ENCODE peak calls at places on chromosomes 2 and 18, in five cellular contexts. One of them, this sample, is unnamed.

GRCh38 chr18:23330423-23330822 is 122.7 kb upstream of the RIOK3 start:
- DNase-seq in lower lobe of right lung: peak
- DNase-seq in PC-9: peak
- DNase-seq in left lung: no peak
- DNase-seq in CD8-positive, alpha-beta T cell: no peak
- DNase-seq in this sample: no peak

GRCh38 chr2:9142551-9143263 is 63.9 kb upstream of the ASAP2 start:
- DNase-seq in lower lobe of right lung: peak
- DNase-seq in PC-9: peak
- DNase-seq in left lung: peak
- DNase-seq in CD8-positive, alpha-beta T cell: peak
- DNase-seq in this sample: no peak

GRCh38 chr2:191748050-191748449 is 70.1 kb downstream of the NABP1 start:
- DNase-seq in lower lobe of right lung: no peak
- DNase-seq in PC-9: no peak
- DNase-seq in left lung: no peak
- DNase-seq in CD8-positive, alpha-beta T cell: no peak
- DNase-seq in this sample: no peak

GRCh38 chr2:101829018-101829396 is 131.5 kb downstream of the MAP4K4 start:
- DNase-seq in lower lobe of right lung: no peak
- DNase-seq in PC-9: no peak
- DNase-seq in left lung: no peak
- DNase-seq in CD8-positive, alpha-beta T cell: no peak
- DNase-seq in this sample: no peak

GRCh38 chr2:10525573-10526265 is 77.6 kb upstream of the ODC1 start:
- DNase-seq in lower lobe of right lung: no peak
- DNase-seq in PC-9: no peak
- DNase-seq in left lung: no peak
- DNase-seq in CD8-positive, alpha-beta T cell: no peak
- DNase-seq in this sample: no peak

GRCh38 chr18:59065684-59066083 is 74.0 kb upstream of the SEC11C start:
- DNase-seq in lower lobe of right lung: no peak
- DNase-seq in PC-9: no peak
- DNase-seq in left lung: no peak
- DNase-seq in CD8-positive, alpha-beta T cell: no peak
- DNase-seq in this sample: peak

GRCh38 chr2:218301176-218301819 is 9.0 kb upstream of the TMBIM1 start:
- DNase-seq in lower lobe of right lung: peak
- DNase-seq in PC-9: peak
- DNase-seq in left lung: no peak
- DNase-seq in CD8-positive, alpha-beta T cell: peak
- DNase-seq in this sample: no peak

GRCh38 chr2:236871500-236872001 is 214.1 kb upstream of the COPS8 start:
- DNase-seq in lower lobe of right lung: peak
- DNase-seq in PC-9: peak
- DNase-seq in left lung: no peak
- DNase-seq in CD8-positive, alpha-beta T cell: no peak
- DNase-seq in this sample: no peak

GRCh38 chr2:11071207-11071606 is 84.1 kb upstream of the SLC66A3 start:
- DNase-seq in lower lobe of right lung: peak
- DNase-seq in PC-9: no peak
- DNase-seq in left lung: no peak
- DNase-seq in CD8-positive, alpha-beta T cell: no peak
- DNase-seq in this sample: no peak

GRCh38 chr2:19982268-19982667 is 7.6 kb downstream of the WDR35 start:
- DNase-seq in lower lobe of right lung: no peak
- DNase-seq in PC-9: no peak
- DNase-seq in left lung: no peak
- DNase-seq in CD8-positive, alpha-beta T cell: no peak
- DNase-seq in this sample: no peak

GRCh38 chr18:76783786-76784484 is 38.4 kb upstream of the ZNF236 start:
- DNase-seq in lower lobe of right lung: no peak
- DNase-seq in PC-9: no peak
- DNase-seq in left lung: no peak
- DNase-seq in CD8-positive, alpha-beta T cell: no peak
- DNase-seq in this sample: no peak

GRCh38 chr2:178268435-178268834 is 74.1 kb downstream of the OSBPL6 start:
- DNase-seq in lower lobe of right lung: no peak
- DNase-seq in PC-9: no peak
- DNase-seq in left lung: no peak
- DNase-seq in CD8-positive, alpha-beta T cell: no peak
- DNase-seq in this sample: no peak

GRCh38 chr18:62018761-62019041 is 125.9 kb upstream of the RNF152 start:
- DNase-seq in lower lobe of right lung: no peak
- DNase-seq in PC-9: no peak
- DNase-seq in left lung: no peak
- DNase-seq in CD8-positive, alpha-beta T cell: no peak
- DNase-seq in this sample: no peak

GRCh38 chr18:75320506-75320905 is 107.0 kb downstream of the SMIM21 start:
- DNase-seq in lower lobe of right lung: no peak
- DNase-seq in PC-9: no peak
- DNase-seq in left lung: no peak
- DNase-seq in CD8-positive, alpha-beta T cell: no peak
- DNase-seq in this sample: no peak

GRCh38 chr2:134260726-134261125 is 6.9 kb downstream of the MGAT5 start:
- DNase-seq in lower lobe of right lung: no peak
- DNase-seq in PC-9: no peak
- DNase-seq in left lung: no peak
- DNase-seq in CD8-positive, alpha-beta T cell: no peak
- DNase-seq in this sample: no peak

GRCh38 chr2:4188561-4188960 is 485.2 kb downstream of the DCDC2C start:
- DNase-seq in lower lobe of right lung: no peak
- DNase-seq in PC-9: no peak
- DNase-seq in left lung: no peak
- DNase-seq in CD8-positive, alpha-beta T cell: no peak
- DNase-seq in this sample: no peak

GRCh38 chr18:582465-582864 is 2.3 kb downstream of the CETN1 start:
- DNase-seq in lower lobe of right lung: no peak
- DNase-seq in PC-9: no peak
- DNase-seq in left lung: no peak
- DNase-seq in CD8-positive, alpha-beta T cell: no peak
- DNase-seq in this sample: peak

GRCh38 chr2:204299766-204300165 is 245.5 kb upstream of the PARD3B start:
- DNase-seq in lower lobe of right lung: no peak
- DNase-seq in PC-9: no peak
- DNase-seq in left lung: no peak
- DNase-seq in CD8-positive, alpha-beta T cell: no peak
- DNase-seq in this sample: no peak

GRCh38 chr2:241576293-241576654 is 17.7 kb downstream of the BOK start:
- DNase-seq in lower lobe of right lung: peak
- DNase-seq in PC-9: no peak
- DNase-seq in left lung: no peak
- DNase-seq in CD8-positive, alpha-beta T cell: no peak
- DNase-seq in this sample: no peak

GRCh38 chr2:160324161-160324768 is 124.2 kb upstream of the ITGB6 start:
- DNase-seq in lower lobe of right lung: peak
- DNase-seq in PC-9: peak
- DNase-seq in left lung: peak
- DNase-seq in CD8-positive, alpha-beta T cell: peak
- DNase-seq in this sample: peak

GRCh38 chr2:127479219-127479825 is 47.0 kb downstream of the IWS1 start:
- DNase-seq in lower lobe of right lung: no peak
- DNase-seq in PC-9: no peak
- DNase-seq in left lung: no peak
- DNase-seq in CD8-positive, alpha-beta T cell: no peak
- DNase-seq in this sample: peak

GRCh38 chr2:105961599-105962146 is 217.0 kb downstream of the NCK2 start:
- DNase-seq in lower lobe of right lung: no peak
- DNase-seq in PC-9: no peak
- DNase-seq in left lung: no peak
- DNase-seq in CD8-positive, alpha-beta T cell: no peak
- DNase-seq in this sample: no peak

GRCh38 chr2:65402780-65403528 is 29.4 kb downstream of the SPRED2 start:
- DNase-seq in lower lobe of right lung: no peak
- DNase-seq in PC-9: no peak
- DNase-seq in left lung: no peak
- DNase-seq in CD8-positive, alpha-beta T cell: no peak
- DNase-seq in this sample: no peak

GRCh38 chr2:148756292-148756975 is 111.9 kb downstream of the EPC2 start:
- DNase-seq in lower lobe of right lung: no peak
- DNase-seq in PC-9: no peak
- DNase-seq in left lung: no peak
- DNase-seq in CD8-positive, alpha-beta T cell: no peak
- DNase-seq in this sample: no peak

GRCh38 chr2:54483426-54483825 is 27.3 kb downstream of the SPTBN1 start:
- DNase-seq in lower lobe of right lung: no peak
- DNase-seq in PC-9: peak
- DNase-seq in left lung: no peak
- DNase-seq in CD8-positive, alpha-beta T cell: no peak
- DNase-seq in this sample: no peak

GRCh38 chr18:76720683-76721082 is 101.7 kb upstream of the ZNF236 start:
- DNase-seq in lower lobe of right lung: no peak
- DNase-seq in PC-9: no peak
- DNase-seq in left lung: no peak
- DNase-seq in CD8-positive, alpha-beta T cell: no peak
- DNase-seq in this sample: no peak

GRCh38 chr2:207891222-207891844 is 121.6 kb upstream of the FZD5 start:
- DNase-seq in lower lobe of right lung: no peak
- DNase-seq in PC-9: no peak
- DNase-seq in left lung: no peak
- DNase-seq in CD8-positive, alpha-beta T cell: no peak
- DNase-seq in this sample: no peak

GRCh38 chr18:51361130-51361860 is 163.8 kb upstream of the MEX3C start:
- DNase-seq in lower lobe of right lung: no peak
- DNase-seq in PC-9: no peak
- DNase-seq in left lung: no peak
- DNase-seq in CD8-positive, alpha-beta T cell: no peak
- DNase-seq in this sample: no peak

GRCh38 chr2:237726401-237726830 is 72.2 kb upstream of the RBM44 start:
- DNase-seq in lower lobe of right lung: no peak
- DNase-seq in PC-9: no peak
- DNase-seq in left lung: no peak
- DNase-seq in CD8-positive, alpha-beta T cell: no peak
- DNase-seq in this sample: peak

GRCh38 chr2:7161501-7161900 is 244.3 kb downstream of the RNF144A start:
- DNase-seq in lower lobe of right lung: no peak
- DNase-seq in PC-9: no peak
- DNase-seq in left lung: no peak
- DNase-seq in CD8-positive, alpha-beta T cell: no peak
- DNase-seq in this sample: no peak

DNA sequence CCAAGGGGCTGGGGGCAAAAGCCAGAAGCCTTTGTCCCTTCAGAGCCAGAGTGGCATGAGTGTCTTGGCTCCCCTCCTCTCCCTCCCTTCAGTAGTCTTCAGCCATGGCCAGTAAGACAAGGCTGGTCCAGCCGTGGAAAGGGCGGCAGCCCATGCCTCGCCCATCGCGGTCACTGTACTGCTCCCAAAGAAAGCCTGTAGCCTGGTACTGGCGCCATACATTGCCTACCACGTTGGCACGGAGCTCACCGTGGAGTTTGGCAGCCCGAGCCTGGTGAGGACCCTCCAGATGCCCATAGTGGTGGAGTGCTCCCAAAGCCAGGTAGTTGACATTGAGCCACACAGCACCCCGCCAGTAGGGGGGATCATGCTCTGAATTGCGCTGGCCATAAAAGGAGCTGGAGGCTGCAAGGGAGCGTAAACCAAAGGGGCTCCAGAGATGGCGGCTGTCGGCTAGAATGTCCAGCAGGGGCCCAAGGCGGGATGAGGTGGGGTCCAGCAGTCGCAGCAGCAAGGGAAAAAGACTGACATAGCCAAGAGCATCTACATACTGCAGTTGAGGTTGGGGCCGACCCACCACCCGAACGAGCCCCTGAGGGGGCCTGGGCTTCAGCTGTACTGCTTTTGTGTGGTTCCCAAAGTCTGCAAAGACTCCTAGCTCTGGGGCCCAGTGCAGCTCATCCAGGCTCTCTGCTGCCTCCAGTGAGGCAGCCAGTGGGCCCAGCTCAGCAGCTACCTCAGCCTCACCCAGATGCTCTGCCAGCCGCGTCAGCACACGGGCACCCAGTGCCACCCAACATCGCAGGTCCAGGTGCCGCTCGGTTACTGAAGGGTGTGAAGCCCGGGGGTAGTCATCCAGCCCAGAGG is 3.2 kb downstream of the WBP1 start:
- DNase-seq in lower lobe of right lung: no peak
- DNase-seq in PC-9: no peak
- DNase-seq in left lung: no peak
- DNase-seq in CD8-positive, alpha-beta T cell: no peak
- DNase-seq in this sample: no peak
- TF ChIP-seq CTCF in lower lobe of right lung: no peak
- TF ChIP-seq CTCF in PC-9: no peak
- TF ChIP-seq CTCF in left lung: no peak
- TF ChIP-seq CTCF in CD8-positive, alpha-beta T cell: no peak
- TF ChIP-seq CTCF in this sample: no peak

DNA sequence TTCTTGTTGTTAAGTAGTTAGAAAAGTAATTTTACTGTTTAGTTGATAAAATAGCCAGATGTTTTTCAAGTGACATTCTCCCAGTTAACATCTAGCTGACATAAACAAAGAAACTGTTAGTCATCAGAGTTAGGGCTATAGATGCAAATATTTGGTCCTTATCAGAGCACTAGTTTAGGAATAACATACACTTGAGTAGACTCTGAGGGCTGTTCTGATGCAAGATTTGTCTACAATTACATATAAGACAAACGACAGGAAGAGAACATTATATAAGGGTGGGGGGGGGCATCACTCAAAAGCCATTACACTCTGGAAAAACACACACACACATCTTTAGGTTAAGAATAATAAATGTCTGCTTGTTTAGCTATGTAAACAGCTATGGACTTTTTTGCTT is 554.4 kb upstream of the LRRTM1 start:
- DNase-seq in lower lobe of right lung: no peak
- DNase-seq in PC-9: no peak
- DNase-seq in left lung: no peak
- DNase-seq in CD8-positive, alpha-beta T cell: no peak
- DNase-seq in this sample: no peak
- H3K4me3 ChIP-seq in lower lobe of right lung: no peak
- H3K4me3 ChIP-seq in PC-9: no peak
- H3K4me3 ChIP-seq in left lung: no peak
- H3K4me3 ChIP-seq in CD8-positive, alpha-beta T cell: no peak
- H3K4me3 ChIP-seq in this sample: no peak

GRCh38 chr2:219997341-219997851 is 370.0 kb downstream of the SLC4A3 start:
- DNase-seq in lower lobe of right lung: no peak
- DNase-seq in PC-9: peak
- DNase-seq in left lung: no peak
- DNase-seq in CD8-positive, alpha-beta T cell: no peak
- DNase-seq in this sample: no peak

GRCh38 chr2:219998099-219998498 is 370.7 kb downstream of the SLC4A3 start:
- DNase-seq in lower lobe of right lung: no peak
- DNase-seq in PC-9: no peak
- DNase-seq in left lung: no peak
- DNase-seq in CD8-positive, alpha-beta T cell: no peak
- DNase-seq in this sample: no peak

GRCh38 chr2:220000586-220000985 is 373.2 kb downstream of the SLC4A3 start:
- DNase-seq in lower lobe of right lung: no peak
- DNase-seq in PC-9: no peak
- DNase-seq in left lung: no peak
- DNase-seq in CD8-positive, alpha-beta T cell: no peak
- DNase-seq in this sample: no peak

GRCh38 chr2:220000080-220000479 is 372.6 kb downstream of the SLC4A3 start:
- DNase-seq in lower lobe of right lung: no peak
- DNase-seq in PC-9: no peak
- DNase-seq in left lung: no peak
- DNase-seq in CD8-positive, alpha-beta T cell: no peak
- DNase-seq in this sample: no peak

GRCh38 chr2:219998714-219999227 is 371.3 kb downstream of the SLC4A3 start:
- DNase-seq in lower lobe of right lung: no peak
- DNase-seq in PC-9: no peak
- DNase-seq in left lung: no peak
- DNase-seq in CD8-positive, alpha-beta T cell: no peak
- DNase-seq in this sample: no peak
- TF ChIP-seq CTCF in lower lobe of right lung: no peak
- TF ChIP-seq CTCF in PC-9: peak
- TF ChIP-seq CTCF in left lung: no peak
- TF ChIP-seq CTCF in CD8-positive, alpha-beta T cell: no peak
- TF ChIP-seq CTCF in this sample: peak

GRCh38 chr2:181894381-181894780 is 2.9 kb downstream of the ITPRID2 start:
- DNase-seq in lower lobe of right lung: no peak
- DNase-seq in PC-9: no peak
- DNase-seq in left lung: no peak
- DNase-seq in CD8-positive, alpha-beta T cell: no peak
- DNase-seq in this sample: no peak
- H3K4me3 ChIP-seq in lower lobe of right lung: peak
- H3K4me3 ChIP-seq in PC-9: peak
- H3K4me3 ChIP-seq in left lung: peak
- H3K4me3 ChIP-seq in CD8-positive, alpha-beta T cell: no peak
- H3K4me3 ChIP-seq in this sample: no peak